ENCODE peak calls at places on chromosomes 11 and 22, in six cellular contexts. V is trophoblast cell, A is neuronal stem cell, B is mesenchymal stem cell, C is H9, K is H1. Q is an unnamed sample.

GRCh38 chr11:65487467-65488272 is 11.2 kb upstream of the MALAT1 start:
- DNase-seq in V (peak), A (peak), B (peak), C (peak), K (peak), Q (peak)

GRCh38 chr11:87295237-87295636 is 257.5 kb downstream of the TMEM135 start:
- DNase-seq in V (no peak), A (no peak), B (no peak), C (no peak), K (no peak), Q (no peak)

GRCh38 chr22:19962246-19962908 is 20.8 kb upstream of the TXNRD2 start:
- DNase-seq in V (peak), A (peak), B (peak), C (peak), K (peak), Q (peak)

GRCh38 chr22:41845380-41846267 is 12.7 kb downstream of the SREBF2 start:
- DNase-seq in V (no peak), A (no peak), B (no peak), C (no peak), K (no peak), Q (no peak)

GRCh38 chr11:13040969-13041561 is 31.9 kb downstream of the RASSF10 start:
- DNase-seq in V (peak), A (no peak), B (no peak), C (no peak), K (no peak), Q (no peak)

GRCh38 chr11:84965484-84965883 is 661.7 kb downstream of the DLG2 start:
- DNase-seq in V (peak), A (no peak), B (no peak), C (no peak), K (no peak), Q (no peak)

GRCh38 chr22:46674367-46674781 is 54.2 kb downstream of the GRAMD4 start:
- DNase-seq in V (peak), A (no peak), B (no peak), C (no peak), K (no peak), Q (no peak)

GRCh38 chr22:47017245-47017644 is 254.8 kb downstream of the TBC1D22A start:
- DNase-seq in V (no peak), A (no peak), B (no peak), C (no peak), K (no peak), Q (no peak)

GRCh38 chr22:38869663-38870062 is 2.4 kb downstream of the CBX6 start:
- DNase-seq in V (no peak), A (no peak), B (no peak), C (peak), K (no peak), Q (no peak)

GRCh38 chr22:33832558-33833151 is 87.6 kb downstream of the LARGE1 start:
- DNase-seq in V (no peak), A (no peak), B (no peak), C (no peak), K (no peak), Q (no peak)

GRCh38 chr22:49372530-49373288 is 455.0 kb downstream of the BRD1 start:
- DNase-seq in V (no peak), A (no peak), B (no peak), C (peak), K (no peak), Q (no peak)

GRCh38 chr22:40211481-40212052 is 33.8 kb downstream of the TNRC6B start:
- DNase-seq in V (no peak), A (no peak), B (no peak), C (no peak), K (no peak), Q (no peak)

GRCh38 chr22:29431986-29432385 is 6.4 kb upstream of the RFPL1 start:
- DNase-seq in V (peak), A (no peak), B (no peak), C (no peak), K (no peak), Q (no peak)

GRCh38 chr11:20933086-20933485 is 263.7 kb downstream of the NELL1 start:
- DNase-seq in V (no peak), A (no peak), B (no peak), C (no peak), K (no peak), Q (no peak)
- H4K91ac ChIP-seq in V (no peak), A (no peak), B (no peak), C (no peak), K (no peak), Q (no peak)

GRCh38 chr11:77198440-77198849 is 70.4 kb downstream of the MYO7A start:
- DNase-seq in V (peak), A (no peak), B (no peak), C (peak), K (peak), Q (peak)
- H4K91ac ChIP-seq in V (no peak), A (no peak), B (peak), C (no peak), K (peak), Q (no peak)

DNA sequence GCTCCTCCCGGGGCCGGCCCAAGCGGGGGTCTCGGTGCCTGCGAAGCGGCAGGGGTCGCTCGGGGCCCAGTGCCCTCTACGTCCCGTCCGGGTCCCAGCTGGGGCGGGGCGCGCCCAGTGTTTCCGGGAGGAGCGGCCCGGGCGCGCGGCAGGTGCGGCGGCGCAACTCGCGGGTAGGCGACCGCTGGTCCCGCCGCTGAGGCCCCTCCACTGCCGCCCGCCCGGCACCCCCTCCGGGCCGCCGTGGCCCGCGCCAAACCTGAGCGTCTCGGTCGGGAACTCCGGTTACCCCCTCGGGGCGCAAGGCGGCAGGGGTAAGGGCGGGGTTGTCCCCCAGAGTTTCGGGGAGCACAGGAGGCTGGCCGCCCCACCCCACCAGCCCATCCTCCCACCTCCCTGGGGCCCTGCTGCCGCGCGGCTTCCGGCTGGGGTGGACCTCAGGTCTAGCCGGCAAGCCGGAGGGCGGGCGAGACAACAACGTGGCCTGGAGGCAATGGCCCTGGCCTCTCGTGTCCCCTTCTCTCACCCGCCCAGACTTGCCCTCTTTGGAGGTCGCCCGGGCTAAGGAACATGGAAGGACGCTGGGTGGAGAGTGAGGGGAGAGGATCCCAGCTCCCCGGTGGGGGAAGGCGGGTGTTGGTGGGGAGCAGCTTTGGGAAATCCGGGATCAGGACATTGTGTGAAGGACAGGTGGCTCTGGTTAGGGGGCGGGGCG is 416 bp upstream of the CRACR2B start:
- DNase-seq in V (peak), A (no peak), B (no peak), C (peak), K (peak), Q (no peak)
- H4K91ac ChIP-seq in V (peak), A (no peak), B (no peak), C (no peak), K (peak), Q (no peak)

DNA sequence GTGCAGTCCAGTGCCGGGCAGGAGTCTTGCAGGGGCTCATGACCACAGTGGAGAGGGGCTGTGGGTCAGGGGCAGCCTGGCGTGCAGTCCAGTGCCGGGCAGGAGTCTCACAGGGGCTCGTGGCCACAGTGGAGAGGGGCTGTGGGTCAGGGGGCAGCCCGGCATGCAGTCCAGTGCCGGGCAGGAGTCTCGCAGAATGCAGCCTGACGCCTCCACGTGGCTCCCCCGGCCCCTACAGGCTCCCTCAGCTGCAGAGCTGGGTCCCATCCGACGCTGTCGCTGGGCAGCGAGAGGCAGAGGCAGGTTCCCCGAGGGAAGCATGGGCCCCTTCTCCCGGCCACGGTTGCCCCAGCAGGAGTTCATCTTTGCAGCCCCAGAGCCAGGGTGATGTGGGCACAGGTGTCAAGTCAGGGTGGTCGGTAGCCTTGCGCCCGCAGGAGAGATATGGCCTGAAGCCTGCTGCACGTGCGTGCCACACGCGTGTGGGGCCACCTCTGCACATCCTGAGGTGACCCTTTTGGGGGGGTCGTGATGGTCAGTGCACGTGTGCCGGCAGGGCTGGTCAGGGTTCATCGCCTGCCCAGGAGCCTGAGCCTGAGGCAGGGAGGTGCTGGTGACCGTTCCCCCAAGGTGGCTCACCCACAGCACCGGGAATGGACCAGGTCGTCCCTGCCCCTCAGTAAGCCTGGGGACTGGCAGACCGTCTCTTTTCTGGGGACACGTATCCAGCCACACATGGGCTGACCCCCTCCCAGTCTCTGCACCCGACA is 2.9 kb downstream of the IFITM5 start:
- DNase-seq in V (no peak), A (no peak), B (no peak), C (no peak), K (no peak), Q (no peak)
- H4K91ac ChIP-seq in V (no peak), A (no peak), B (no peak), C (no peak), K (peak), Q (no peak)

GRCh38 chr11:133019545-133019944 is 512.8 kb downstream of the OPCML start:
- DNase-seq in V (no peak), A (no peak), B (no peak), C (no peak), K (no peak), Q (no peak)
- H4K91ac ChIP-seq in V (no peak), A (no peak), B (no peak), C (no peak), K (no peak), Q (no peak)

DNA sequence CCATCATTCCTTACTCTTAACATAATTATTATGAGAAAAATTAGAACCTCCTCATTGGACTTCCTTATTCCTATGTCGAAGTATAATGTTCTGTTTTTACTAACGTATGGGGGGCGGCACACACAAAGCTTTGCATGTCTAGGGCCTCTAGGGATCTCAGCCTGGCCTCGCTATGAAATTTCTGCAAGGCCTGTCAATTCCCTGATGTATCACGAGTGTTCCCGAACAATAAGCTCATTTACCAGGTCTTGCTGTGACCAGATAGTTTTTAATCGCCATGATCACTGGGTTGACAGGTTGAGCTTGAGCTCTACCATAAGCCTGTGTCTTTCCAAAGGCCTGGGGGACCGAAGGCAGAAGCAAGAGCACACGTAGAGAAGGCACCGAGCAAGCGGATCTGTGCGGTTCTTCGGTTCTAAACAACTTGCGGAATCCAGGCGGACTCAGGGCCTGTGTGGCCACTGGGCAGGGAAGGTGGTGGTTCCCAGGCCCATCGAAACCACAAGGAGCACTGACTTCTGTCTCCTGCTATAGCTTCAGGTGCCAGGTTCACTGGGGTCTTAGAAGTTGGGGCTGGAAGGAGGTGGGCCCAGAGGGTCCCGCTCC is 10.4 kb upstream of the FXYD2 start:
- DNase-seq in V (no peak), A (no peak), B (no peak), C (no peak), K (no peak), Q (no peak)
- H4K91ac ChIP-seq in V (no peak), A (no peak), B (no peak), C (no peak), K (no peak), Q (no peak)

GRCh38 chr11:27204527-27204926 is 158.5 kb downstream of the CCDC34 start:
- DNase-seq in V (peak), A (no peak), B (no peak), C (peak), K (peak), Q (no peak)
- H4K91ac ChIP-seq in V (no peak), A (no peak), B (no peak), C (no peak), K (no peak), Q (no peak)

DNA sequence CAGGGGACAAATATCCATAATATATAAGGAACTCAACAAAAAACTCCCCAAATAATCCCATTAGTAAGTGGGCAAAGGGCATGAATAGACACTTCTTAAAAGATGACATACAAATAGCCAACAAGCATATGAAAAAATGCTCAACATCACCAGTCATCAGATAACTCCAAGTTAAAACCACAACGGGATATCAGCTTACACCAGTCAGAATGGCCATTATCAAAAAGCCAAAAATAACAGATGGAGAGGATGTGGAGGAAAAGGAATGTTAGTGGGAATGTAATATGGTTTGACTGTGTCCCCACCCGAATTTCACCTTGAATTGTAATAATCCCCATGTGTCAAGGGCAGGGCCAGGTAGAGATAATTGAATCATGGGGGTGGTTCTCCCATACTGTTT is 350.1 kb downstream of the GUCY1A2 start:
- DNase-seq in V (no peak), A (no peak), B (peak), C (no peak), K (no peak), Q (peak)
- H4K91ac ChIP-seq in V (no peak), A (no peak), B (no peak), C (no peak), K (no peak), Q (no peak)